ENCODE peak calls at places on chromosomes 4 and X, in seven cellular contexts. H, V, P, B, N, R and M are unnamed samples.

GRCh38 chr4:73777612-73778011 is 37.2 kb downstream of the CXCL8 start:
- DNase-seq in R (no peak), N (no peak), V (no peak), P (no peak), B (no peak), H (no peak), M (no peak)

GRCh38 chr4:165439981-165440380 is 61.2 kb downstream of the CPE start:
- DNase-seq in P (no peak), V (no peak), R (no peak), H (no peak), N (no peak), B (no peak), M (peak)

GRCh38 chr4:7389719-7390118 is 45.0 kb downstream of the PSAPL1 start:
- DNase-seq in B (no peak), N (no peak), P (no peak), H (no peak), V (peak), R (peak), M (no peak)

GRCh38 chr4:83114576-83114975 is at the start of gene PLAC8:
- DNase-seq in R (no peak), V (no peak), B (no peak), P (no peak), N (peak), H (no peak), M (no peak)

GRCh38 chr4:122832732-122833131 is 6.1 kb downstream of the FGF2 start:
- DNase-seq in H (no peak), R (no peak), B (no peak), N (no peak), V (no peak), P (no peak), M (no peak)

GRCh38 chr4:2714918-2715317 is 41.2 kb downstream of the TNIP2 start:
- DNase-seq in P (no peak), H (no peak), B (no peak), N (no peak), V (no peak), R (no peak), M (no peak)

GRCh38 chr4:17276821-17277220 is 235.1 kb downstream of the QDPR start:
- DNase-seq in B (no peak), P (no peak), R (no peak), H (peak), V (no peak), N (no peak), M (no peak)

GRCh38 chr4:77327151-77327550 is 170.1 kb downstream of the CCNG2 start:
- DNase-seq in B (no peak), R (no peak), V (no peak), P (no peak), N (no peak), H (no peak), M (no peak)

GRCh38 chr4:158374318-158374717 is 147.4 kb upstream of the RXFP1 start:
- DNase-seq in N (no peak), V (no peak), B (no peak), H (no peak), R (no peak), P (no peak), M (no peak)

GRCh38 chrX:47568656-47569295 is 7.8 kb downstream of the ARAF start:
- DNase-seq in B (no peak), R (no peak), P (no peak), V (peak), N (no peak), H (no peak), M (no peak)

GRCh38 chrX:953879-954482 is 258.5 kb downstream of the CRLF2 start:
- DNase-seq in H (no peak), B (no peak), N (no peak), P (no peak), R (no peak), V (no peak), M (no peak)

GRCh38 chr4:169952236-169953088 is 73.7 kb downstream of the MFAP3L start:
- DNase-seq in B (no peak), R (no peak), V (no peak), P (no peak), N (no peak), H (no peak), M (no peak)

GRCh38 chr4:123444298-123444731 is 47.7 kb downstream of the SPRY1 start:
- DNase-seq in P (no peak), V (peak), B (no peak), R (peak), N (no peak), H (peak), M (no peak)

GRCh38 chr4:71406459-71406963 is 67.7 kb downstream of the SLC4A4 start:
- DNase-seq in H (no peak), N (no peak), V (no peak), B (no peak), R (no peak), P (no peak), M (no peak)

GRCh38 chrX:153731117-153731844 is 6.6 kb downstream of the ABCD1 start:
- DNase-seq in V (no peak), B (no peak), N (no peak), P (no peak), H (no peak), R (no peak), M (no peak)

GRCh38 chrX:40176256-40176978 is 78.7 kb upstream of the BCOR start:
- DNase-seq in P (peak), B (no peak), R (peak), N (no peak), H (peak), V (peak), M (no peak)

GRCh38 chr4:54234497-54235205 is 5.6 kb downstream of the PDGFRA start:
- DNase-seq in B (no peak), P (no peak), V (no peak), R (no peak), H (no peak), N (no peak), M (no peak)

GRCh38 chr4:120824905-120825304 is 97.6 kb downstream of the PRDM5 start:
- DNase-seq in N (no peak), B (no peak), V (no peak), P (no peak), R (no peak), H (no peak), M (no peak)

GRCh38 chr4:151744614-151745013 is 16.2 kb downstream of the GATB start:
- DNase-seq in R (no peak), V (no peak), B (no peak), H (no peak), P (no peak), N (no peak), M (no peak)

GRCh38 chrX:9919632-9920172 is 47.5 kb upstream of the CLDN34 start:
- DNase-seq in R (no peak), P (no peak), B (no peak), H (no peak), V (no peak), N (no peak), M (no peak)

GRCh38 chr4:119597377-119597776 is 31.2 kb downstream of the PDE5A start:
- DNase-seq in V (no peak), H (no peak), N (no peak), R (no peak), P (no peak), B (no peak), M (no peak)

GRCh38 chr4:25941441-25941840 is 27.4 kb downstream of the SMIM20 start:
- DNase-seq in V (no peak), P (no peak), H (no peak), R (no peak), N (no peak), B (no peak), M (no peak)

GRCh38 chrX:119694601-119695534 is 1.9 kb upstream of the SEPTIN6 start:
- DNase-seq in H (no peak), B (no peak), R (no peak), P (no peak), N (peak), V (no peak), M (no peak)

GRCh38 chrX:40146471-40147398 is 49.0 kb upstream of the BCOR start:
- DNase-seq in P (no peak), V (no peak), N (peak), B (no peak), H (peak), R (no peak), M (peak)

GRCh38 chr4:85928775-85929585 is 430.9 kb downstream of the MAPK10 start:
- DNase-seq in P (no peak), H (no peak), R (no peak), V (no peak), N (no peak), B (no peak), M (no peak)

GRCh38 chr4:166763018-166763417 is 471.3 kb downstream of the SPOCK3 start:
- DNase-seq in P (no peak), V (no peak), N (no peak), R (no peak), H (no peak), B (no peak), M (no peak)